ENCODE peak calls at places on chromosomes 6 and 20, in seven cellular contexts. P is endothelial cell of umbilical vein, G is HFFc6, T is OCI-LY7, A is fibroblast of pulmonary artery, E is neural crest cell, D is PC-9. H is an unnamed sample.

GRCh38 chr20:64069614-64070243 is 6.7 kb downstream of the TCEA2 start:
- DNase-seq in P (peak; percentile 29), T (no peak), G (no peak), D (peak; percentile 61), E (peak; percentile 61), A (peak; percentile 28), H (peak; percentile 84)

GRCh38 chr6:89966250-89966588 is 72.0 kb downstream of the GJA10 start:
- DNase-seq in P (no peak), T (no peak), D (no peak), A (no peak), G (no peak), E (no peak), H (no peak)

GRCh38 chr6:41428995-41429417 is 93.6 kb downstream of the NCR2 start:
- DNase-seq in P (no peak), D (no peak), T (no peak), E (no peak), G (peak; percentile 18), A (peak; percentile 13), H (peak; percentile 17)

GRCh38 chr20:49078310-49078709 is 32.2 kb downstream of the CSE1L start:
- DNase-seq in D (no peak), E (no peak), T (no peak), P (no peak), G (no peak), A (no peak), H (no peak)

GRCh38 chr6:53432318-53433161 is 83.8 kb upstream of the ELOVL5 start:
- DNase-seq in T (no peak), A (peak; percentile 88), P (no peak), D (peak; percentile 14), G (peak; percentile 18), E (no peak), H (no peak)

GRCh38 chr20:9482180-9482579 is 32.2 kb upstream of the LAMP5 start:
- DNase-seq in D (no peak), E (no peak), G (no peak), P (no peak), T (no peak), A (no peak), H (no peak)

GRCh38 chr6:2919401-2919800 is 16.3 kb upstream of the SERPINB9 start:
- DNase-seq in D (no peak), P (no peak), G (no peak), T (no peak), E (no peak), A (no peak), H (no peak)

GRCh38 chr6:78157606-78158005 is 504.8 kb downstream of the MEI4 start:
- DNase-seq in D (no peak), E (no peak), P (no peak), T (no peak), A (no peak), G (no peak), H (no peak)

GRCh38 chr6:33622456-33623431 is 1.6 kb downstream of the ITPR3 start:
- DNase-seq in E (no peak), D (peak; percentile 55), P (no peak), G (no peak), A (peak; percentile 30), T (no peak), H (no peak)

GRCh38 chr6:40358473-40359460 is 228.4 kb downstream of the LRFN2 start:
- DNase-seq in P (no peak), D (no peak), E (no peak), A (no peak), G (no peak), T (no peak), H (no peak)
- TF ChIP-seq CTCF in P (no peak), D (no peak), E (no peak), A (no peak), G (no peak), T (no peak), H (no peak)

DNA sequence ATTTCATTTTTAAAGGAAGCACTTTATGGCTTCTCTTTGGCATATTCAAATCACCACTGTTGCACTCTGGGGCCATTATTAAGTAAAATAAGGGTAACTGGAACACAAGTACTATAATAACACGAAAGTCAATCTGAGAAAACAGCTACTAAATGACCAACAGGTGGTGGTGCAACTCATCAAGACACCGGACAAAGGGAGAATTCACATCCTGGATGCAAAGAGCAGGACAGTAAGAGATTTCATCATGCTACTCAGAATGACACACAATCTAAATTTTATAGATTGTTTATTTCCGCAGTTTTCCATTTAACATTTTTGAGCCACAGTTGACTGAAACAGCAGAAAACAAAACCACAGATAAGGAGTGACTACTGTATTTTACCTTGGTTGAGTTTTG is 27.6 kb upstream of the LY86 start:
- DNase-seq in A (no peak), P (no peak), E (no peak), D (no peak), T (peak; percentile 28), G (no peak), H (no peak)
- TF ChIP-seq CTCF in A (no peak), P (no peak), E (no peak), D (no peak), T (peak; percentile 56), G (no peak), H (no peak)

DNA sequence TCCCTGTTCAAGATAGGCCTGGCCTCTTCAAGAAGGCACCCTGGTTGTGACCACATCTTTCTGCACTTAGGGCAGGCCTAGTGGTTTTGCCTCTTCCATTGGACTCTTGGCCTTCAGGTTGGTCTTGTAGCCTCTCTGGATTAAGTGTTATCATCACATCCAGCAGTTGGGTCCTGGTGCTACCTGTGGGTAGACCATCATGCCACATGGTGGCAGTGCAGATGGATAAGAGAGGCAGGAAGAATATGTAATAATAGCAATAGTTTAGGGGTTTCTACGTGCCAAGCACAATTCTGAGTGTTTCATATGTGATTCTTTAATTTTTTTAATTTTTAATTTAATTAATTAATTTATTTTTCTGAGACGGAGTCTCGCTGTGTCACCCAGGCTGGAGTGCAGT is 28.5 kb upstream of the SNRPB2 start:
- DNase-seq in T (peak; percentile 52), A (peak; percentile 1), E (no peak), D (no peak), P (peak; percentile 14), G (no peak), H (no peak)
- TF ChIP-seq CTCF in T (peak; percentile 74), A (peak; percentile 22), E (peak; percentile 41), D (peak; percentile 43), P (peak; percentile 16), G (peak; percentile 21), H (no peak)

DNA sequence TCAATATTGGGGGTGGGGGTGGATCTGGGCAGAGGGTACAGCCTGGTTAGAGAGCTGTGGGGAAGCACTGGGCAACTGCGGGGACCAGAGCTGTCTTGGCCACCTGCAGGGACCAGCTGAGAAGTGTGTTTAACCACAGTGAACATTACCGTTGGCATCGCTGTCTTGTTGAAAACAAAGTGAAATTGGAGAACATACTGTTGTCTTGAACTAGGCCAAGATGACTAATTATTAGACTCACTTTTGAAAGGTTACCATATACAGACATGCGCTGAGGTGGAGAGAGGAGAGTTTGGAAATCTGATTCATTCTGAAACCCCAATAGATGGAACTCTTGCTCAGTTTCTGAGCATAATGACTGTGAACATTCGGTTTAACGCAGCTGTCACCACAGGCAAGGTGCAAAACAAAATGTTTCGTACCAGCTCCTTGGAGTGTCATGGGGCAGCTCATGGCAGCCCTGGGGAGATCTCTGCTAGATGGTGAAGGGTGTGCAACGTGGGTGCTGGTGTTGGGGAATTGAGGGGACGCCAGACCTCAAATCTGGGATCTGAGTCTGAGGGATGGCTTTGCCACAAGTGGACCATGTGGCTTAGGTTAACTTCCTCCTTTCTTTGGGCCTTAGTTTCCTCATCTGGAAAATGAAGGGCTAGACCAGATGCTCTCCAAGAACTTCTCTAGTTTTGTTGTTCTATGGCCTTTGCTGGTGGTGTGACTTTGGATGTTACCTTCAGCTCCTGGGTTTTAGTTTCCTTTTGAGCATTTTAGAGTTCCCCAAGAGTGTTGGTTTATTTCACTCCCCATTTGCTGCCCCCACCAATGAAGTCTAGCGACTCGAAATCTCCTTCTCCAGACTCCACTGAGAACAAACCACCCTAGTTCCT is 24.6 kb upstream of the GTSF1L start:
- DNase-seq in T (peak; percentile 55), G (peak; percentile 92), P (no peak), A (peak; percentile 75), E (no peak), D (peak; percentile 51), H (no peak)
- TF ChIP-seq CTCF in T (no peak), G (no peak), P (no peak), A (no peak), E (no peak), D (no peak), H (no peak)

H was measured in Calu3.